ENCODE peak calls at places on chromosomes 7 and 10, in nine cellular contexts. E is AG20443, Q is stomach, J is ELF-1, I is epithelial cell of esophagus, C is HCT116, F is left ventricle myocardium superior, L is iPS-NIHi11, H is AG08396. S is an unnamed sample.

GRCh38 chr7:953547-954327 is 743 bp downstream of the ADAP1 start:
- DNase-seq in E (peak), Q (peak), J (no peak), I (peak), C (no peak), F (peak), L (peak), H (peak), S (no peak)

GRCh38 chr10:73956476-73957338 is 41.2 kb upstream of the VCL start:
- DNase-seq in E (no peak), Q (no peak), J (peak), I (no peak), C (no peak), F (no peak), L (peak), H (no peak), S (no peak)

GRCh38 chr7:36265720-36266119 is 112.7 kb downstream of the EEPD1 start:
- DNase-seq in E (no peak), Q (peak), J (no peak), I (peak), C (no peak), F (no peak), L (no peak), H (no peak), S (no peak)

GRCh38 chr7:18384491-18385143 is 110.9 kb upstream of the HDAC9 start:
- DNase-seq in E (no peak), Q (no peak), J (no peak), I (no peak), C (no peak), F (no peak), L (peak), H (no peak), S (no peak)

GRCh38 chr7:41504581-41504980 is 198.3 kb downstream of the INHBA start:
- DNase-seq in E (no peak), Q (no peak), J (no peak), I (no peak), C (no peak), F (no peak), L (no peak), H (no peak), S (no peak)

GRCh38 chr7:128737867-128738390 is 1.2 kb upstream of the CALU start:
- DNase-seq in E (peak), Q (no peak), J (no peak), I (peak), C (peak), F (no peak), L (no peak), H (peak), S (peak)

GRCh38 chr7:30932562-30932961 is 20.9 kb downstream of the AQP1 start:
- DNase-seq in E (peak), Q (no peak), J (no peak), I (no peak), C (no peak), F (no peak), L (peak), H (no peak), S (no peak)

GRCh38 chr7:113456533-113456932 is 338.2 kb upstream of the SMIM30 start:
- DNase-seq in E (no peak), Q (no peak), J (no peak), I (no peak), C (no peak), F (no peak), L (no peak), H (no peak), S (no peak)

GRCh38 chr7:70598976-70599375 is 533.0 kb upstream of the GALNT17 start:
- DNase-seq in E (peak), Q (peak), J (no peak), I (peak), C (no peak), F (no peak), L (no peak), H (no peak), S (peak)

GRCh38 chr10:88913157-88913556 is 33.1 kb downstream of the STAMBPL1 start:
- DNase-seq in E (no peak), Q (no peak), J (peak), I (no peak), C (no peak), F (no peak), L (no peak), H (no peak), S (no peak)

GRCh38 chr7:1967512-1968396 is 265.0 kb downstream of the MAD1L1 start:
- DNase-seq in E (no peak), Q (no peak), J (no peak), I (no peak), C (no peak), F (peak), L (no peak), H (no peak), S (no peak)

GRCh38 chr10:113062977-113063967 is 113.2 kb downstream of the TCF7L2 start:
- DNase-seq in E (no peak), Q (no peak), J (peak), I (no peak), C (no peak), F (no peak), L (peak), H (peak), S (no peak)

GRCh38 chr10:112603062-112603461 is 156.0 kb downstream of the VTI1A start:
- DNase-seq in E (no peak), Q (no peak), J (no peak), I (no peak), C (no peak), F (no peak), L (no peak), H (no peak), S (no peak)

GRCh38 chr10:5861269-5862031 is 28.2 kb downstream of the ANKRD16 start:
- DNase-seq in E (peak), Q (no peak), J (no peak), I (peak), C (peak), F (no peak), L (no peak), H (peak), S (peak)

GRCh38 chr7:29146082-29146706 is at the start of gene CPVL:
- DNase-seq in E (no peak), Q (peak), J (peak), I (no peak), C (peak), F (peak), L (peak), H (no peak), S (no peak)

GRCh38 chr7:143299840-143300239 is 11.7 kb downstream of the CASP2 start:
- DNase-seq in E (peak), Q (peak), J (peak), I (peak), C (peak), F (peak), L (peak), H (no peak), S (no peak)

GRCh38 chr10:92291610-92291859 is 568 bp downstream of the MARCHF5 start:
- DNase-seq in E (no peak), Q (no peak), J (no peak), I (no peak), C (no peak), F (no peak), L (no peak), H (no peak), S (no peak)

GRCh38 chr10:100157140-100157539 is 28.7 kb downstream of the ERLIN1 start:
- DNase-seq in E (no peak), Q (no peak), J (no peak), I (peak), C (no peak), F (no peak), L (no peak), H (no peak), S (no peak)

GRCh38 chr10:79025113-79025832 is 43.5 kb upstream of the ZMIZ1 start:
- DNase-seq in E (no peak), Q (no peak), J (no peak), I (no peak), C (no peak), F (peak), L (peak), H (no peak), S (no peak)

GRCh38 chr10:133158756-133159610 is 1.0 kb upstream of the KNDC1 start:
- DNase-seq in E (no peak), Q (no peak), J (no peak), I (no peak), C (no peak), F (no peak), L (peak), H (no peak), S (no peak)

GRCh38 chr10:6328708-6329423 is 126.1 kb downstream of the PFKFB3 start:
- DNase-seq in E (no peak), Q (no peak), J (no peak), I (no peak), C (no peak), F (no peak), L (no peak), H (no peak), S (no peak)

GRCh38 chr7:40586197-40586596 is 451.4 kb downstream of the SUGCT start:
- DNase-seq in E (no peak), Q (no peak), J (no peak), I (peak), C (no peak), F (no peak), L (no peak), H (peak), S (peak)

GRCh38 chr10:93600861-93601773 is at the start of gene RBP4:
- DNase-seq in E (peak), Q (no peak), J (peak), I (peak), C (no peak), F (peak), L (peak), H (no peak), S (no peak)

GRCh38 chr7:121041516-121042148 is 53.1 kb downstream of the CPED1 start:
- DNase-seq in E (no peak), Q (no peak), J (no peak), I (no peak), C (no peak), F (no peak), L (no peak), H (no peak), S (no peak)